ENCODE peak calls at places on chromosome 5, in four cellular contexts. N is AG04449, G is renal cortical epithelial cell, Y is GM06990. B is an unnamed sample.

GRCh38 chr5:81184749-81185110 is 48.4 kb upstream of the CKMT2 start:
- DNase-seq in N (no peak), Y (no peak), G (no peak), B (no peak)

GRCh38 chr5:1142886-1143669 is 31.2 kb upstream of the SLC12A7 start:
- DNase-seq in Y (no peak), G (no peak), N (no peak), B (no peak)

GRCh38 chr5:131441184-131441583 is 177.3 kb downstream of the CDC42SE2 start:
- DNase-seq in N (no peak), G (no peak), Y (no peak), B (no peak)

GRCh38 chr5:138963763-138964371 is 88.7 kb upstream of the LRRTM2 start:
- DNase-seq in Y (no peak), G (peak), N (no peak), B (no peak)

GRCh38 chr5:132981288-132981687 is 17.9 kb upstream of the AFF4 start:
- DNase-seq in G (no peak), Y (no peak), N (no peak), B (no peak)

GRCh38 chr5:57383093-57383861 is 99.3 kb downstream of the ACTBL2 start:
- DNase-seq in G (peak), N (peak), Y (no peak), B (peak)

GRCh38 chr5:67233075-67233474 is 36.5 kb upstream of the CD180 start:
- DNase-seq in N (no peak), G (no peak), Y (no peak), B (no peak)

GRCh38 chr5:124528838-124529237 is 217.6 kb downstream of the ZNF608 start:
- DNase-seq in N (no peak), Y (no peak), G (peak), B (no peak)

GRCh38 chr5:39270172-39270848 is 50.9 kb upstream of the FYB1 start:
- DNase-seq in N (no peak), G (no peak), Y (peak), B (no peak)

GRCh38 chr5:180830253-180831138 is 27.9 kb upstream of the MGAT1 start:
- DNase-seq in N (no peak), G (no peak), Y (no peak), B (no peak)

GRCh38 chr5:14818931-14819790 is 52.4 kb downstream of the ANKH start:
- DNase-seq in Y (peak), N (no peak), G (no peak), B (no peak)

GRCh38 chr5:139668064-139668880 is 20.1 kb downstream of the CXXC5 start:
- DNase-seq in N (no peak), Y (peak), G (peak), B (no peak)

GRCh38 chr5:17314907-17315471 is 97.6 kb downstream of the BASP1 start:
- DNase-seq in N (no peak), Y (peak), G (no peak), B (no peak)

GRCh38 chr5:169970334-169970733 is 10.0 kb downstream of the INSYN2B start:
- DNase-seq in Y (no peak), G (no peak), N (no peak), B (no peak)

GRCh38 chr5:90876366-90876765 is 317.8 kb downstream of the ADGRV1 start:
- DNase-seq in N (no peak), Y (no peak), G (peak), B (no peak)

GRCh38 chr5:134403951-134404350 is 7.7 kb downstream of the CDKN2AIPNL start:
- DNase-seq in N (no peak), G (no peak), Y (no peak), B (no peak)

GRCh38 chr5:14665110-14665822 is 748 bp downstream of the OTULIN start:
- DNase-seq in N (no peak), Y (peak), G (peak), B (no peak)

GRCh38 chr5:172452398-172453205 is 1.7 kb downstream of the SH3PXD2B start:
- DNase-seq in N (no peak), G (peak), Y (no peak), B (no peak)

GRCh38 chr5:12072441-12072840 is 168.2 kb upstream of the CTNND2 start:
- DNase-seq in Y (no peak), N (no peak), G (no peak), B (no peak)

GRCh38 chr5:180799194-180799593 is 3.4 kb downstream of the MGAT1 start:
- DNase-seq in G (no peak), Y (no peak), N (no peak), B (no peak)

GRCh38 chr5:17185349-17185748 is 32.1 kb upstream of the BASP1 start:
- DNase-seq in N (no peak), G (no peak), Y (no peak), B (no peak)

GRCh38 chr5:154706416-154706815 is 48.8 kb upstream of the LARP1 start:
- DNase-seq in Y (no peak), G (no peak), N (no peak), B (no peak)

GRCh38 chr5:10421841-10422691 is 19.6 kb upstream of the ROPN1L start:
- DNase-seq in Y (no peak), G (no peak), N (no peak), B (no peak)

GRCh38 chr5:94830520-94830919 is 212.1 kb downstream of the SLF1 start:
- DNase-seq in N (no peak), G (peak), Y (no peak), B (no peak)

GRCh38 chr5:160165137-160166068 is 46.2 kb upstream of the PWWP2A start:
- DNase-seq in G (peak), N (peak), Y (no peak), B (peak)

GRCh38 chr5:172117977-172118701 is 69.9 kb downstream of the STK10 start:
- DNase-seq in N (no peak), Y (no peak), G (no peak), B (no peak)

GRCh38 chr5:154967419-154968024 is 26.6 kb downstream of the MRPL22 start:
- DNase-seq in N (no peak), G (peak), Y (no peak), B (no peak)

GRCh38 chr5:2353211-2353610 is 398.3 kb downstream of the IRX2 start:
- DNase-seq in N (no peak), G (no peak), Y (no peak), B (no peak)

GRCh38 chr5:138752951-138753793 is at the start of gene CTNNA1:
- DNase-seq in N (no peak), Y (peak), G (peak), B (no peak)

GRCh38 chr5:77354454-77354853 is 137.7 kb downstream of the WDR41 start:
- DNase-seq in Y (no peak), G (no peak), N (no peak), B (no peak)

GRCh38 chr5:96901384-96901783 is 25.1 kb downstream of the ERAP2 start:
- DNase-seq in G (no peak), N (no peak), Y (no peak), B (no peak)

GRCh38 chr5:109630109-109630508 is 59.6 kb upstream of the MAN2A1 start:
- DNase-seq in N (peak), Y (no peak), G (no peak), B (no peak)

GRCh38 chr5:133225671-133226152 is 173.9 kb downstream of the HSPA4 start:
- DNase-seq in N (no peak), G (peak), Y (no peak), B (no peak)

GRCh38 chr5:61052870-61053269 is 107.9 kb downstream of the NDUFAF2 start:
- DNase-seq in Y (no peak), G (peak), N (peak), B (peak)

GRCh38 chr5:38846379-38846967 is 661 bp downstream of the OSMR start:
- DNase-seq in Y (no peak), N (no peak), G (no peak), B (no peak)

GRCh38 chr5:3336666-3337065 is 259.0 kb upstream of the IRX1 start:
- DNase-seq in Y (no peak), G (no peak), N (no peak), B (no peak)

GRCh38 chr5:126007841-126008240 is 415.4 kb upstream of the GRAMD2B start:
- DNase-seq in G (peak), Y (no peak), N (no peak), B (no peak)